ENCODE peak calls at places on chromosomes 6 and 20, in four cellular contexts. One of them, this sample, is unnamed.

GRCh38 chr20:31604567-31605030 is 490 bp upstream of the ID1 start:
- DNase-seq in fibroblast of lung: no peak
- DNase-seq in NB4: no peak
- DNase-seq in epithelial cell of esophagus: no peak
- DNase-seq in this sample: no peak

GRCh38 chr6:2237001-2237400 is 8.4 kb downstream of the GMDS start:
- DNase-seq in fibroblast of lung: peak
- DNase-seq in NB4: no peak
- DNase-seq in epithelial cell of esophagus: peak
- DNase-seq in this sample: peak

GRCh38 chr6:157748839-157749571 is 74.0 kb upstream of the SNX9 start:
- DNase-seq in fibroblast of lung: no peak
- DNase-seq in NB4: no peak
- DNase-seq in epithelial cell of esophagus: no peak
- DNase-seq in this sample: no peak

GRCh38 chr20:31740208-31740607 is 1.1 kb downstream of the TPX2 start:
- DNase-seq in NB4: peak
- DNase-seq in epithelial cell of esophagus: peak
- DNase-seq in fibroblast of lung: peak
- DNase-seq in this sample: peak

GRCh38 chr6:145508107-145508506 is 227.2 kb downstream of the EPM2A start:
- DNase-seq in fibroblast of lung: no peak
- DNase-seq in NB4: peak
- DNase-seq in epithelial cell of esophagus: peak
- DNase-seq in this sample: no peak

GRCh38 chr20:34689486-34689885 is 12.6 kb upstream of the PIGU start:
- DNase-seq in fibroblast of lung: no peak
- DNase-seq in NB4: peak
- DNase-seq in epithelial cell of esophagus: no peak
- DNase-seq in this sample: no peak

GRCh38 chr20:13800728-13801134 is 15.9 kb downstream of the NDUFAF5 start:
- DNase-seq in fibroblast of lung: peak
- DNase-seq in epithelial cell of esophagus: peak
- DNase-seq in NB4: no peak
- DNase-seq in this sample: peak

GRCh38 chr20:11155156-11155805 is 481.5 kb upstream of the JAG1 start:
- DNase-seq in fibroblast of lung: no peak
- DNase-seq in NB4: no peak
- DNase-seq in epithelial cell of esophagus: no peak
- DNase-seq in this sample: no peak

GRCh38 chr6:153013438-153013837 is 10.9 kb upstream of the MTRF1L start:
- DNase-seq in epithelial cell of esophagus: no peak
- DNase-seq in NB4: no peak
- DNase-seq in fibroblast of lung: peak
- DNase-seq in this sample: no peak

GRCh38 chr20:49786671-49787370 is 25.8 kb upstream of the SLC9A8 start:
- DNase-seq in NB4: peak
- DNase-seq in fibroblast of lung: no peak
- DNase-seq in epithelial cell of esophagus: peak
- DNase-seq in this sample: peak
- H3K4me3 ChIP-seq in NB4: no peak
- H3K4me3 ChIP-seq in fibroblast of lung: no peak
- H3K4me3 ChIP-seq in epithelial cell of esophagus: no peak
- H3K4me3 ChIP-seq in this sample: no peak

GRCh38 chr6:114327074-114327473 is 15.7 kb downstream of the HS3ST5 start:
- DNase-seq in fibroblast of lung: no peak
- DNase-seq in epithelial cell of esophagus: no peak
- DNase-seq in NB4: no peak
- DNase-seq in this sample: no peak
- TF ChIP-seq CTCF in fibroblast of lung: no peak
- TF ChIP-seq CTCF in epithelial cell of esophagus: peak
- TF ChIP-seq CTCF in NB4: peak
- TF ChIP-seq CTCF in this sample: no peak

DNA sequence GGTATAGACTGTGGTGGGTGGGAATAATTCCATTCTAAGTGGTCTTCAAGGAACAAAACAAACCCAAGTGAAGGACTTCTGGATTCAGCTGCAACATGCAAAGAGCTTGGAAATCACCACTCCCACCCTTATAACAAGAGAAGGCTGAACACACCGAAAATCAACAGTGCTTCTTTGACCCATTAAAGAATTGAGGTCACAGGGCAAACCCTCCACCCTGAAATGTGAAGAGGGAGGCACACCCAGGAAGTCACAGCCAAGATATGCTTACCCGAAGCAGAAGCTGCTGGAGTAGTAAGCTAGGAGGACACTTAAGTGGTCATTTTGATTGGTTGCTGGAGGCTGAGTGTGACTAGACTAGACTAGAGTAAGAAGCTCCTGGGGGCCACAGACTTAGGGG is 188.3 kb upstream of the SSTR4 start:
- DNase-seq in epithelial cell of esophagus: no peak
- DNase-seq in NB4: no peak
- DNase-seq in fibroblast of lung: no peak
- DNase-seq in this sample: no peak
- H3K4me3 ChIP-seq in epithelial cell of esophagus: no peak
- H3K4me3 ChIP-seq in NB4: no peak
- H3K4me3 ChIP-seq in fibroblast of lung: no peak
- H3K4me3 ChIP-seq in this sample: no peak

GRCh38 chr6:32148722-32149576 is 2.8 kb downstream of the PRRT1 start:
- DNase-seq in fibroblast of lung: peak
- DNase-seq in NB4: no peak
- DNase-seq in epithelial cell of esophagus: peak
- DNase-seq in this sample: no peak
- TF ChIP-seq CTCF in fibroblast of lung: peak
- TF ChIP-seq CTCF in NB4: no peak
- TF ChIP-seq CTCF in epithelial cell of esophagus: peak
- TF ChIP-seq CTCF in this sample: no peak

This sample was measured in fibroblast of the aortic adventitia.